ENCODE peak calls at places on chromosomes 7 and 10, in five cellular contexts. G, F, Y, M and J are unnamed samples. For H3K4me1, the result is how much of the 10 kb centered on the place peaks cover.

GRCh38 chr10:13913890-13914289 is 327.1 kb downstream of the PRPF18 start:
- DNase-seq in G (no peak), F (peak), M (no peak), Y (no peak), J (no peak)

GRCh38 chr10:78307576-78307975 is 273.9 kb downstream of the RPS24 start:
- DNase-seq in F (no peak), Y (no peak), G (no peak), M (no peak), J (no peak)

GRCh38 chr7:69814421-69814962 is 216.2 kb downstream of the AUTS2 start:
- DNase-seq in F (no peak), M (no peak), G (no peak), Y (no peak), J (peak)

GRCh38 chr7:106864298-106865081 is 592 bp upstream of the PIK3CG start:
- DNase-seq in M (no peak), G (no peak), Y (no peak), F (peak), J (no peak)

GRCh38 chr10:132231656-132232552 is 45.2 kb downstream of the DPYSL4 start:
- DNase-seq in G (no peak), F (no peak), M (no peak), Y (no peak), J (no peak)

GRCh38 chr10:3268025-3268424 is 95.4 kb upstream of the PITRM1 start:
- DNase-seq in G (no peak), M (no peak), F (no peak), Y (no peak), J (no peak)

GRCh38 chr7:35036361-35037171 is 719 bp downstream of the DPY19L1 start:
- DNase-seq in G (peak), F (no peak), M (peak), Y (peak), J (peak)

GRCh38 chr7:124085168-124085567 is 52.3 kb upstream of the TMEM229A start:
- DNase-seq in F (no peak), M (no peak), Y (no peak), G (no peak), J (no peak)

GRCh38 chr10:110074986-110075664 is 67.3 kb downstream of the ADD3 start:
- DNase-seq in F (no peak), M (no peak), G (no peak), Y (no peak), J (no peak)

GRCh38 chr10:30434273-30435067 is 486 bp downstream of the MAP3K8 start:
- DNase-seq in M (peak), Y (peak), F (no peak), G (peak), J (peak)

GRCh38 chr7:98252655-98253054 is 623 bp upstream of the TECPR1 start:
- DNase-seq in G (no peak), Y (no peak), F (no peak), M (no peak), J (no peak)

GRCh38 chr7:134473861-134474291 is 15.0 kb upstream of the AKR1B1 start:
- DNase-seq in M (no peak), Y (no peak), F (no peak), G (peak), J (peak)

GRCh38 chr7:135342887-135343286 is 109.2 kb downstream of the STRA8 start:
- DNase-seq in M (no peak), Y (no peak), F (no peak), G (no peak), J (no peak)

GRCh38 chr10:7310076-7310475 is 100.8 kb downstream of the SFMBT2 start:
- DNase-seq in M (no peak), G (no peak), Y (no peak), F (no peak), J (no peak)

GRCh38 chr7:136964347-136964746 is 95.9 kb downstream of the CHRM2 start:
- DNase-seq in G (no peak), Y (no peak), F (no peak), M (no peak), J (no peak)

GRCh38 chr7:1385809-1386622 is 73.3 kb downstream of the MICALL2 start:
- DNase-seq in Y (no peak), M (no peak), F (no peak), G (no peak), J (peak)

GRCh38 chr7:6049780-6050179 is 18.6 kb downstream of the ANKRD61 start:
- DNase-seq in Y (no peak), M (no peak), G (no peak), F (no peak), J (no peak)

GRCh38 chr7:2248984-2249694 is 7.1 kb downstream of the NUDT1 start:
- DNase-seq in Y (no peak), F (peak), G (peak), M (no peak), J (peak)

GRCh38 chr10:6204341-6205191 is 1.8 kb downstream of the PFKFB3 start:
- DNase-seq in M (no peak), Y (no peak), F (no peak), G (peak), J (no peak)

GRCh38 chr10:32005050-32005449 is 51.2 kb downstream of the KIF5B start:
- DNase-seq in G (peak), F (peak), Y (peak), M (peak), J (peak)

DNA sequence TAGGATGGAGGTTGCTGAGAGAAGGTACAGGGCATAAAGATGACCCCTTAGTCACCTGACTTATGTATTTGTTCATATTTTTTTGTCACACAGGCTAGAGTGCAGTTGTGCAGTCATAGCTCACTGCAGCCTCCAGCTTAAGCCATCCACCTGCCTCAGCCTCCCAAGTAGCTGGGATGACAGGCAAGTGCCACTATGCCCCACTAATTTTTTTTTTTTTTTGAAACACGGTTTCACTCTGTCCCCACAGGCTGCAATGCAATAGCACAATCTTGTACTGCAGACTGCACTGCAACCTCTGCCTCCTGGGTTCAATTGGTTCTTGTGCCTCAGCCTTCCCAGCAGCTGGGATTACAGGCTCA is 1.8 kb downstream of the MBLAC1 start:
- DNase-seq in F (no peak), Y (no peak), M (no peak), G (no peak), J (no peak)
- H3K4me1 ChIP-seq in F (under half), Y (under half), M (half or more), G (under half), J (under half)

GRCh38 chr7:127251048-127251451 is 1.7 kb downstream of the GRM8 start:
- DNase-seq in Y (no peak), G (no peak), F (no peak), M (no peak), J (peak)

GRCh38 chr7:127252380-127252718 is 392 bp downstream of the GRM8 start:
- DNase-seq in G (no peak), M (no peak), F (no peak), Y (no peak), J (peak)

GRCh38 chr7:127250312-127251047 is 2.3 kb downstream of the GRM8 start:
- DNase-seq in M (no peak), F (no peak), G (peak), Y (no peak), J (no peak)

GRCh38 chr7:127252736-127253288 is at the start of gene GRM8:
- DNase-seq in Y (peak), F (no peak), G (peak), M (peak), J (peak)

GRCh38 chr7:127251458-127252379 is 1.0 kb downstream of the GRM8 start:
- DNase-seq in Y (no peak), M (no peak), G (no peak), F (no peak), J (peak)
- H3K4me2 ChIP-seq in Y (no peak), M (no peak), G (peak), F (peak), J (peak)

GRCh38 chr10:123158682-123159081 is 4.5 kb downstream of the BUB3 start:
- DNase-seq in Y (no peak), M (no peak), G (no peak), F (no peak), J (no peak)
- TF ChIP-seq JUNB in Y (no peak), M (no peak), G (no peak), F (no peak), J (no peak)

GRCh38 chr10:67696029-67696428 is at the start of gene CTNNA3:
- DNase-seq in M (no peak), F (no peak), Y (no peak), G (no peak), J (no peak)

GRCh38 chr10:67695555-67695954 is 440 bp downstream of the CTNNA3 start:
- DNase-seq in M (no peak), F (no peak), G (no peak), Y (no peak), J (no peak)

DNA sequence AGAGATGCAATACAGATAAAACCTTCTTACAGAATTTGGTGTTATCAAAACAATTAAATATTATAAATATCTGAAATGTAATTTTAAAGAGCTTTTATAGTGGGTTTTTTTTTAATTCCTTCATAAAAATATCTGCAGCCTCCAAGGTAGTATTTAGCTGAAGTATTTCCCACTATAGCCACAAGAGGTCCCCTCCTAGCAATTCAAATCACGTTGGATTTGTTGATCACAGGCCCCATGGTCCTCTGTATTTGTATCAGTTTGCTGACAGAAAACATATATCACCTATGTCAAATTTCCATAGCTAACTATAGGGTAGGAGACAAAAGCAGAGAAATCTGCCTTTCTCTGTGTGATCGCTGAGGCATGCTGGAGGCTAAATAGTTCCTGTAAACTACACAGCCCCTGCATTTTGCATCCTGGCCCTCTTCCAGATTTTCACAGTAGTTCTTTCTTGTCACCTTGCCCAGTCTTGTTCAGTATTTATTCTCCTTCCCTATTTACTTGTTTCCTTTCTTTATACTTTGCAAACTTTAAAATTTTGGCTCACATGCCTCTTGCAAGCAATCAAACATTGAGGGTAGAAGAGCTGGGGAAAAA is 1.8 kb upstream of the CTNNA3 start:
- DNase-seq in G (peak), M (peak), F (no peak), Y (peak), J (peak)
- H3K4me1 ChIP-seq in G (under half), M (under half), F (under half), Y (under half), J (under half)

GRCh38 chr7:37265876-37266275 is 182.8 kb downstream of the ELMO1 start:
- DNase-seq in F (no peak), M (no peak), G (no peak), Y (no peak), J (no peak)

GRCh38 chr7:37270109-37270508 is 178.6 kb downstream of the ELMO1 start:
- DNase-seq in G (no peak), M (no peak), F (no peak), Y (no peak), J (no peak)

GRCh38 chr7:37267251-37267650 is 181.4 kb downstream of the ELMO1 start:
- DNase-seq in F (no peak), M (no peak), Y (no peak), G (no peak), J (no peak)

GRCh38 chr7:37259381-37259821 is 189.3 kb downstream of the ELMO1 start:
- DNase-seq in G (no peak), Y (no peak), M (no peak), F (no peak), J (no peak)

GRCh38 chr7:37265006-37265405 is 183.7 kb downstream of the ELMO1 start:
- DNase-seq in F (no peak), Y (no peak), M (no peak), G (no peak), J (no peak)
- H3K4me2 ChIP-seq in F (no peak), Y (no peak), M (no peak), G (no peak), J (no peak)

GRCh38 chr7:114663502-114663901 is 248.9 kb downstream of the FOXP2 start:
- DNase-seq in Y (no peak), M (peak), G (peak), F (peak), J (peak)
- TF ChIP-seq JUNB in Y (no peak), M (no peak), G (no peak), F (no peak), J (no peak)

DNA sequence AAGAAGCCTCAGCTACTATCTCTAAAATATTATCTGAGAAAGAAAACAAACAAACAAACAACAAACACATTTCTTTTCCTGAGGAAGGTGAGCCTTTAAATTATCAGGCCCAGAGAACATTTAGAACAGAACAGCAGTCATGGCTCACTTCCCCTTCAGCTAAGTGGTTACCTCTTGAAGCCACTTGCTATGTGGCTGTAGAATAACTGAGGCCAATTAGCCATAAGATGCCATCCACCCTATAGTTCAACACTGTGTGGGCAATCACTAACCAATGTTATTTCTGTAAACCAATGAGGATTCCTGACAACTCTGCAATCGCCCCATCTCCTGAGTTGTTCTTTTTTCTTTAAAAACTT is 3.7 kb upstream of the UPP1 start:
- DNase-seq in G (no peak), Y (no peak), F (peak), M (no peak), J (no peak)
- H3K4me1 ChIP-seq in G (half or more), Y (under half), F (under half), M (under half), J (under half)

GRCh38 chr10:96133135-96133534 is 3.0 kb downstream of the ZNF518A start:
- DNase-seq in M (no peak), G (no peak), F (no peak), Y (no peak), J (no peak)

DNA sequence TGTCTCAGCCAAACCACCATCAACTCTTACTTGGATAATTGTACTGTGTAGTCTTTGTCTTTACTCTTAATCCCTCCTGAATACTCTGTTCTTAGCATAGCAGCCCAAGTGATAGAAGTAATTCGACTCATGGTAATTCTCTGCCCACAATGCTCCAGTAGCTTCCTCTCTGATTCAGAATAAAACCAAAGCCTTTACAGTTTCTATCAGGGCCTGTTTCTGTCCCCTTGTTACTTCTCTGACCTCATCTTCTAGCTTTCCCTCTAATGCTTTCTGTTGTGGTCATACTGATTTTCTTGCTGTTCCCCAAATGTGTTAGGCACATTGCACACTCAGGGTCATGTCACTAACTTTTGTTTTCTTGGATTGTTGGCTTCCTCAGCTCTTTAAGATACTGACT is 8.0 kb downstream of the ZNF518A start:
- DNase-seq in M (no peak), G (no peak), Y (no peak), F (peak), J (no peak)
- H3K4me2 ChIP-seq in M (no peak), G (no peak), Y (no peak), F (peak), J (no peak)